ENCODE peak calls at places on chromosomes 5 and 9, in eight cellular contexts. One of them, this sample, is unnamed.

GRCh38 chr5:119329701-119330100 is 26.1 kb upstream of the TNFAIP8 start:
- DNase-seq in prostate gland: no peak
- DNase-seq in HepG2: no peak
- DNase-seq in suprapubic skin: no peak
- DNase-seq in transverse colon: no peak
- DNase-seq in H1: no peak
- DNase-seq in upper lobe of left lung: no peak
- DNase-seq in HCT116: no peak
- DNase-seq in this sample: no peak

GRCh38 chr9:5620494-5620893 is 8.4 kb upstream of the RIC1 start:
- DNase-seq in prostate gland: no peak
- DNase-seq in HepG2: no peak
- DNase-seq in suprapubic skin: no peak
- DNase-seq in transverse colon: no peak
- DNase-seq in H1: no peak
- DNase-seq in upper lobe of left lung: no peak
- DNase-seq in HCT116: no peak
- DNase-seq in this sample: no peak

GRCh38 chr9:82332774-82333152 is 344.2 kb downstream of the SPATA31D1 start:
- DNase-seq in prostate gland: no peak
- DNase-seq in HepG2: no peak
- DNase-seq in suprapubic skin: no peak
- DNase-seq in transverse colon: no peak
- DNase-seq in H1: no peak
- DNase-seq in upper lobe of left lung: no peak
- DNase-seq in HCT116: no peak
- DNase-seq in this sample: no peak

GRCh38 chr5:169442354-169443248 is 141.0 kb upstream of the SPDL1 start:
- DNase-seq in prostate gland: no peak
- DNase-seq in HepG2: no peak
- DNase-seq in suprapubic skin: no peak
- DNase-seq in transverse colon: no peak
- DNase-seq in H1: no peak
- DNase-seq in upper lobe of left lung: no peak
- DNase-seq in HCT116: no peak
- DNase-seq in this sample: no peak

GRCh38 chr5:159642379-159642778 is 273.9 kb upstream of the ADRA1B start:
- DNase-seq in prostate gland: no peak
- DNase-seq in HepG2: no peak
- DNase-seq in suprapubic skin: no peak
- DNase-seq in transverse colon: no peak
- DNase-seq in H1: no peak
- DNase-seq in upper lobe of left lung: no peak
- DNase-seq in HCT116: no peak
- DNase-seq in this sample: no peak

GRCh38 chr5:110884005-110884404 is 145.2 kb downstream of the SLC25A46 start:
- DNase-seq in prostate gland: no peak
- DNase-seq in HepG2: no peak
- DNase-seq in suprapubic skin: no peak
- DNase-seq in transverse colon: no peak
- DNase-seq in H1: no peak
- DNase-seq in upper lobe of left lung: no peak
- DNase-seq in HCT116: no peak
- DNase-seq in this sample: no peak

GRCh38 chr9:120713257-120714087 is 798 bp downstream of the MEGF9 start:
- DNase-seq in prostate gland: no peak
- DNase-seq in HepG2: no peak
- DNase-seq in suprapubic skin: peak; percentile 75
- DNase-seq in transverse colon: peak; percentile 29
- DNase-seq in H1: peak; percentile 61
- DNase-seq in upper lobe of left lung: no peak
- DNase-seq in HCT116: no peak
- DNase-seq in this sample: peak; percentile 91

GRCh38 chr9:16870606-16871357 is at the start of gene BNC2:
- DNase-seq in prostate gland: peak; percentile 14
- DNase-seq in HepG2: no peak
- DNase-seq in suprapubic skin: peak; percentile 74
- DNase-seq in transverse colon: peak; percentile 38
- DNase-seq in H1: peak; percentile 84
- DNase-seq in upper lobe of left lung: no peak
- DNase-seq in HCT116: no peak
- DNase-seq in this sample: no peak

GRCh38 chr9:137305788-137306545 is 3.9 kb upstream of the NRARP start:
- DNase-seq in prostate gland: no peak
- DNase-seq in HepG2: no peak
- DNase-seq in suprapubic skin: peak; percentile 69
- DNase-seq in transverse colon: no peak
- DNase-seq in H1: no peak
- DNase-seq in upper lobe of left lung: no peak
- DNase-seq in HCT116: no peak
- DNase-seq in this sample: peak; percentile 73

GRCh38 chr9:130770679-130771442 is 64.2 kb upstream of the ABL1 start:
- DNase-seq in prostate gland: no peak
- DNase-seq in HepG2: peak; percentile 50
- DNase-seq in suprapubic skin: no peak
- DNase-seq in transverse colon: no peak
- DNase-seq in H1: no peak
- DNase-seq in upper lobe of left lung: no peak
- DNase-seq in HCT116: peak; percentile 43
- DNase-seq in this sample: no peak

GRCh38 chr9:130772185-130772584 is 62.9 kb upstream of the ABL1 start:
- DNase-seq in prostate gland: no peak
- DNase-seq in HepG2: no peak
- DNase-seq in suprapubic skin: no peak
- DNase-seq in transverse colon: no peak
- DNase-seq in H1: no peak
- DNase-seq in upper lobe of left lung: no peak
- DNase-seq in HCT116: no peak
- DNase-seq in this sample: no peak

GRCh38 chr9:130768265-130768664 is 66.8 kb upstream of the ABL1 start:
- DNase-seq in prostate gland: no peak
- DNase-seq in HepG2: peak; percentile 70
- DNase-seq in suprapubic skin: no peak
- DNase-seq in transverse colon: peak; percentile 60
- DNase-seq in H1: no peak
- DNase-seq in upper lobe of left lung: no peak
- DNase-seq in HCT116: no peak
- DNase-seq in this sample: no peak

GRCh38 chr9:130769004-130769403 is 66.0 kb upstream of the ABL1 start:
- DNase-seq in prostate gland: no peak
- DNase-seq in HepG2: no peak
- DNase-seq in suprapubic skin: no peak
- DNase-seq in transverse colon: no peak
- DNase-seq in H1: no peak
- DNase-seq in upper lobe of left lung: no peak
- DNase-seq in HCT116: no peak
- DNase-seq in this sample: no peak

GRCh38 chr9:130770093-130770492 is 65.0 kb upstream of the ABL1 start:
- DNase-seq in prostate gland: no peak
- DNase-seq in HepG2: no peak
- DNase-seq in suprapubic skin: no peak
- DNase-seq in transverse colon: no peak
- DNase-seq in H1: no peak
- DNase-seq in upper lobe of left lung: no peak
- DNase-seq in HCT116: no peak
- DNase-seq in this sample: no peak
- TF ChIP-seq CTCF in prostate gland: no peak
- TF ChIP-seq CTCF in HepG2: no peak
- TF ChIP-seq CTCF in suprapubic skin: no peak
- TF ChIP-seq CTCF in transverse colon: no peak
- TF ChIP-seq CTCF in H1: no peak
- TF ChIP-seq CTCF in upper lobe of left lung: no peak
- TF ChIP-seq CTCF in HCT116: no peak
- TF ChIP-seq CTCF in this sample: no peak

GRCh38 chr5:172407861-172408260 is 46.5 kb downstream of the SH3PXD2B start:
- DNase-seq in prostate gland: no peak
- DNase-seq in HepG2: no peak
- DNase-seq in suprapubic skin: no peak
- DNase-seq in transverse colon: no peak
- DNase-seq in H1: no peak
- DNase-seq in upper lobe of left lung: no peak
- DNase-seq in HCT116: no peak
- DNase-seq in this sample: no peak
- H3K27ac ChIP-seq in prostate gland: peak overlapping the region; percentile 57
- H3K27ac ChIP-seq in HepG2: no peak overlapping the region
- H3K27ac ChIP-seq in suprapubic skin: peak overlapping the region; percentile 39
- H3K27ac ChIP-seq in transverse colon: peak overlapping the region; percentile 31
- H3K27ac ChIP-seq in H1: no peak overlapping the region
- H3K27ac ChIP-seq in upper lobe of left lung: peak overlapping the region; percentile 11
- H3K27ac ChIP-seq in HCT116: no peak overlapping the region
- H3K27ac ChIP-seq in this sample: no peak overlapping the region

DNA sequence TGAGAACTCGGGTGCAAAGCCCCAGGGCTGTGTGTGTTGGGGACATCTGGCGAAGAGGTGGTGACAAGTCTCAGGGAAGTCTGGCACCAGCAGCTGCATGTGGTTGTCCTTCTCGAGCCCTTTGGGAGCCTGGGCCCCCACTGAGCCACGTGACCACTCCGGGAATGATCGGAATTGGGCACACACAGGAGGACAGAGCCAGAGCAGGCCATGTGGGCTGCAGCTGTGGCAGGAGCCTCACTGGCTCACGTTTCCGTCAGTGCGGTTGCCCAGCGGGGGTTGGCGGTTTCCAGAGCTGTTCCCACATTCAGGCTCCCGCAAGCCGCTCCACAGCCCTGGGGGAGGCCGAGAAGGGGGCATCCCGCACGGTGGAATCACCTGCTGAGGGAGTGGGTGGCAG is 6.8 kb upstream of the CEL start:
- DNase-seq in prostate gland: no peak
- DNase-seq in HepG2: no peak
- DNase-seq in suprapubic skin: peak; percentile 62
- DNase-seq in transverse colon: no peak
- DNase-seq in H1: no peak
- DNase-seq in upper lobe of left lung: no peak
- DNase-seq in HCT116: no peak
- DNase-seq in this sample: no peak
- TF ChIP-seq POLR2AphosphoS5 in prostate gland: no peak
- TF ChIP-seq POLR2AphosphoS5 in HepG2: no peak
- TF ChIP-seq POLR2AphosphoS5 in suprapubic skin: no peak
- TF ChIP-seq POLR2AphosphoS5 in transverse colon: no peak
- TF ChIP-seq POLR2AphosphoS5 in H1: no peak
- TF ChIP-seq POLR2AphosphoS5 in upper lobe of left lung: no peak
- TF ChIP-seq POLR2AphosphoS5 in HCT116: no peak
- TF ChIP-seq POLR2AphosphoS5 in this sample: no peak

GRCh38 chr5:29218138-29218537 is 1975.3 kb upstream of the CDH6 start:
- DNase-seq in prostate gland: no peak
- DNase-seq in HepG2: peak; percentile 2
- DNase-seq in suprapubic skin: no peak
- DNase-seq in transverse colon: no peak
- DNase-seq in H1: no peak
- DNase-seq in upper lobe of left lung: no peak
- DNase-seq in HCT116: no peak
- DNase-seq in this sample: no peak
- TF ChIP-seq CTCF in prostate gland: no peak
- TF ChIP-seq CTCF in HepG2: no peak
- TF ChIP-seq CTCF in suprapubic skin: no peak
- TF ChIP-seq CTCF in transverse colon: no peak
- TF ChIP-seq CTCF in H1: peak; percentile 32
- TF ChIP-seq CTCF in upper lobe of left lung: no peak
- TF ChIP-seq CTCF in HCT116: no peak
- TF ChIP-seq CTCF in this sample: no peak

DNA sequence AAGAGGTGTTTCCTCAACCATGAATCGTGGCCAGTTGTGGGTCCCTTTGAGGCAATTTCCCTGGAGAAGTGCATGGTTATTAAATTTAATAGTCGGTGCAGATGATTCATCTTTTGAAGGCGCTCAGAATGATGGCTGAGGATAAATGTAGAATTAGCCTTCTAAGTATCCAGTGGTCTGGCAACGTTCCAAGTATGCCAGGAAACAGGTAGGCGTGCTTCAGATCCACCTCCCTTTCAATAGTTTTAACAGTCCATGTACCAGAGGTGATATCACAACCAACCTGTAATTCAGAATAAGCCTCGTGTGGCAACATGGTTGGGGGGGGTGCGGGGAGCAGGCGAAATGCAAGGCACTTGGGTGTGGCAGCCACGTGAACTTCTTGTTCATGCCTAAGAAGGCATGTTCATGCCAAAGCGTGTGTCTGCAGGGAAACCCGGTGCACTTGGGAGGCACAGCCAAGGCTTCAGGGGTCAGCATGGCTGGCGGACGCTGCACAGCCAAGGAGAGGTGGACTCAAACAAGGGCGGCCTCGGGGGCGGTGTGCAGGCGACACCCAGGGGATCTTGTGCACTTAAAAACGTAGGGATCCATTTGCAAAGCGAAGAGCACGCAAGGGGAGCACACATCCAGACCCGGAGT is 5.2 kb upstream of the NKD2 start:
- DNase-seq in prostate gland: peak; percentile 88
- DNase-seq in HepG2: no peak
- DNase-seq in suprapubic skin: peak; percentile 76
- DNase-seq in transverse colon: peak; percentile 20
- DNase-seq in H1: no peak
- DNase-seq in upper lobe of left lung: peak; percentile 53
- DNase-seq in HCT116: peak; percentile 76
- DNase-seq in this sample: peak; percentile 9
- H3K27ac ChIP-seq in prostate gland: no peak overlapping the region
- H3K27ac ChIP-seq in HepG2: no peak overlapping the region
- H3K27ac ChIP-seq in suprapubic skin: no peak overlapping the region
- H3K27ac ChIP-seq in transverse colon: no peak overlapping the region
- H3K27ac ChIP-seq in H1: no peak overlapping the region
- H3K27ac ChIP-seq in upper lobe of left lung: peak overlapping the region; percentile 75
- H3K27ac ChIP-seq in HCT116: no peak overlapping the region
- H3K27ac ChIP-seq in this sample: no peak overlapping the region

DNA sequence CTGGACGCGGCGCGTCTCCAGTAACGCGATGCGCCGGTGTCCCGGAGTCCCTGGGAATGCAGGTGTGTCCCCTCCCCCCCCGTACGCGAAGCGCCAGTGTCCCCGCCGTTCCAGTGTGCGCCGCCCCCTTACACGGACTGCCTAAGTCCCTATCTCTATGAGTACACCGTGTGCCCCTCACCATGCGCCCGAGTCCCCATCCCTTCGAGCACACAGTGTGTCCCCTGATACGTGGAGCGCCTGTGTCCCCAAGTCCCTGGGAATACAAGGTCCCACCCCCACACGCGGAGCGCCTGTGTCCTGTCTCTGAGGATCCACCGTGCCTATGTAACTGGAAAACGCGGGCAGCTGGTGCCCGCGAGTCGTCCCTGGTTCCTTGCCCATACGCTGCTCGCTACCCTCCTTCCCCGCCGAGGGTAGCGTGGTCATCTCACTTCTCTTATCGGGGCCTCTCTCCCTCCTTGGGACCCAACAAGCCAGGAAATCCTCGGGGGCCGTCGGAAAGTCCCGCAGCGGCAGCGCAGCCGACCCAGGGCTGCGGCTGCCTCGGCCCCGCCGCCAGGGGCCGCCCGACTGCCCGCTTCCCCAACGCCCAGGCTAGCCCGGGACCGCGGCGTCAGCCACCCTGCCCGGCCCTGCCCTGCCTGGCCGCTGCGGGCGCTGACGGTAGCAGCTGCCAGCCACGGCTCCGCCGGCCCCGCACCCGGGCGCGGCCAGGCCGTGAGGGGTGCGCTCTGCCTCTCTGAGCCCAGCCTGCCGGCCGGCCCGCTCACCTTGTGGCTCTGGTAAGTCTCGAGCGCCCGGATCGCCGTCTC is 642 bp downstream of the ELL2 start:
- DNase-seq in prostate gland: peak; percentile 57
- DNase-seq in HepG2: peak; percentile 42
- DNase-seq in suprapubic skin: peak; percentile 84
- DNase-seq in transverse colon: peak; percentile 88
- DNase-seq in H1: peak; percentile 88
- DNase-seq in upper lobe of left lung: peak; percentile 82
- DNase-seq in HCT116: no peak
- DNase-seq in this sample: peak; percentile 98
- TF ChIP-seq POLR2AphosphoS5 in prostate gland: peak; percentile 16
- TF ChIP-seq POLR2AphosphoS5 in HepG2: no peak
- TF ChIP-seq POLR2AphosphoS5 in suprapubic skin: no peak
- TF ChIP-seq POLR2AphosphoS5 in transverse colon: no peak
- TF ChIP-seq POLR2AphosphoS5 in H1: peak; percentile 34
- TF ChIP-seq POLR2AphosphoS5 in upper lobe of left lung: no peak
- TF ChIP-seq POLR2AphosphoS5 in HCT116: no peak
- TF ChIP-seq POLR2AphosphoS5 in this sample: peak; percentile 34

This sample was measured in spleen.